ENCODE peak calls at places on chromosome 4, in five cellular contexts. H is GM12878, T is HepG2, I is A549, M is K562. L is an unnamed sample.

GRCh38 chr4:88958080-88958479 is 98.9 kb downstream of the FAM13A start:
- DNase-seq in H (no peak), T (no peak), I (no peak), M (no peak), L (no peak)

GRCh38 chr4:155911905-155912304 is 8.4 kb downstream of the TDO2 start:
- DNase-seq in H (no peak), T (no peak), I (no peak), M (no peak), L (no peak)

GRCh38 chr4:145625677-145626622 is 6.8 kb downstream of the MMAA start:
- DNase-seq in H (no peak), T (no peak), I (no peak), M (no peak), L (no peak)

GRCh38 chr4:52659016-52659721 is at the start of gene USP46:
- DNase-seq in H (no peak), T (peak), I (peak), M (peak), L (peak)

GRCh38 chr4:100106982-100107381 is 83.3 kb downstream of the DDIT4L start:
- DNase-seq in H (peak), T (no peak), I (no peak), M (no peak), L (peak)

GRCh38 chr4:71262161-71262560 is 76.7 kb upstream of the SLC4A4 start:
- DNase-seq in H (no peak), T (no peak), I (no peak), M (no peak), L (no peak)

GRCh38 chr4:74364649-74365491 is at the start of gene EREG:
- DNase-seq in H (no peak), T (no peak), I (peak), M (peak), L (no peak)

GRCh38 chr4:128285085-128286023 is 2.3 kb downstream of the PGRMC2 start:
- DNase-seq in H (no peak), T (peak), I (peak), M (no peak), L (no peak)

GRCh38 chr4:6019316-6020263 is 1.4 kb upstream of the C4orf50 start:
- DNase-seq in H (no peak), T (peak), I (peak), M (peak), L (peak)

GRCh38 chr4:77015390-77015789 is 60.4 kb downstream of the CCNI start:
- DNase-seq in H (no peak), T (no peak), I (no peak), M (no peak), L (no peak)

GRCh38 chr4:7037425-7037824 is 5.7 kb upstream of the TADA2B start:
- DNase-seq in H (no peak), T (peak), I (no peak), M (no peak), L (no peak)

GRCh38 chr4:150178161-150178560 is 99.9 kb downstream of the DCLK2 start:
- DNase-seq in H (no peak), T (no peak), I (no peak), M (no peak), L (no peak)

GRCh38 chr4:76943129-76943620 is 6.4 kb upstream of the SEPTIN11 start:
- DNase-seq in H (no peak), T (no peak), I (no peak), M (peak), L (no peak)

GRCh38 chr4:108512615-108513505 is 107.5 kb upstream of the RPL34 start:
- DNase-seq in H (no peak), T (peak), I (peak), M (peak), L (peak)

GRCh38 chr4:2697995-2698414 is 58.1 kb downstream of the TNIP2 start:
- DNase-seq in H (no peak), T (peak), I (no peak), M (no peak), L (no peak)

GRCh38 chr4:71566856-71567255 is 217.0 kb downstream of the GC start:
- DNase-seq in H (no peak), T (no peak), I (no peak), M (no peak), L (no peak)

GRCh38 chr4:106587558-106587957 is 219.0 kb upstream of the GIMD1 start:
- DNase-seq in H (no peak), T (no peak), I (peak), M (no peak), L (no peak)

GRCh38 chr4:140426610-140427103 is 791 bp downstream of the CLGN start:
- DNase-seq in H (no peak), T (peak), I (no peak), M (peak), L (peak)

GRCh38 chr4:1012031-1012739 is 759 bp downstream of the FGFRL1 start:
- DNase-seq in H (no peak), T (peak), I (peak), M (peak), L (peak)

GRCh38 chr4:139297001-139297410 is 4.3 kb upstream of the NAA15 start:
- DNase-seq in H (no peak), T (peak), I (no peak), M (peak), L (peak)

GRCh38 chr4:8048856-8049686 is 109.4 kb upstream of the AFAP1 start:
- DNase-seq in H (no peak), T (no peak), I (no peak), M (no peak), L (no peak)

GRCh38 chr4:145735330-145735638 is 55.3 kb downstream of the C4orf51 start:
- DNase-seq in H (no peak), T (peak), I (peak), M (no peak), L (no peak)

GRCh38 chr4:6750302-6751221 is 32.0 kb upstream of the KIAA0232 start:
- DNase-seq in H (no peak), T (no peak), I (no peak), M (no peak), L (no peak)

GRCh38 chr4:5409237-5409636 is 299.1 kb downstream of the EVC2 start:
- DNase-seq in H (no peak), T (no peak), I (no peak), M (no peak), L (no peak)

GRCh38 chr4:80270321-80270720 is 3.9 kb downstream of the FGF5 start:
- DNase-seq in H (no peak), T (no peak), I (no peak), M (no peak), L (no peak)

GRCh38 chr4:84493092-84493850 is 5.8 kb downstream of the NKX6-1 start:
- DNase-seq in H (no peak), T (no peak), I (peak), M (no peak), L (no peak)

GRCh38 chr4:41396869-41397268 is 140.1 kb downstream of the UCHL1 start:
- DNase-seq in H (no peak), T (no peak), I (peak), M (no peak), L (no peak)
- TF ChIP-seq MYC in H (no peak), T (no peak), I (no peak), M (no peak), L (no peak)

GRCh38 chr4:19850909-19851308 is 400.8 kb upstream of the SLIT2 start:
- DNase-seq in H (no peak), T (no peak), I (peak), M (no peak), L (no peak)
- TF ChIP-seq CTCF in H (no peak), T (no peak), I (no peak), M (no peak), L (no peak)

GRCh38 chr4:16125571-16126445 is 42.0 kb upstream of the PROM1 start:
- DNase-seq in H (no peak), T (no peak), I (no peak), M (no peak), L (no peak)
- TF ChIP-seq MYC in H (no peak), T (no peak), I (no peak), M (no peak), L (no peak)

DNA sequence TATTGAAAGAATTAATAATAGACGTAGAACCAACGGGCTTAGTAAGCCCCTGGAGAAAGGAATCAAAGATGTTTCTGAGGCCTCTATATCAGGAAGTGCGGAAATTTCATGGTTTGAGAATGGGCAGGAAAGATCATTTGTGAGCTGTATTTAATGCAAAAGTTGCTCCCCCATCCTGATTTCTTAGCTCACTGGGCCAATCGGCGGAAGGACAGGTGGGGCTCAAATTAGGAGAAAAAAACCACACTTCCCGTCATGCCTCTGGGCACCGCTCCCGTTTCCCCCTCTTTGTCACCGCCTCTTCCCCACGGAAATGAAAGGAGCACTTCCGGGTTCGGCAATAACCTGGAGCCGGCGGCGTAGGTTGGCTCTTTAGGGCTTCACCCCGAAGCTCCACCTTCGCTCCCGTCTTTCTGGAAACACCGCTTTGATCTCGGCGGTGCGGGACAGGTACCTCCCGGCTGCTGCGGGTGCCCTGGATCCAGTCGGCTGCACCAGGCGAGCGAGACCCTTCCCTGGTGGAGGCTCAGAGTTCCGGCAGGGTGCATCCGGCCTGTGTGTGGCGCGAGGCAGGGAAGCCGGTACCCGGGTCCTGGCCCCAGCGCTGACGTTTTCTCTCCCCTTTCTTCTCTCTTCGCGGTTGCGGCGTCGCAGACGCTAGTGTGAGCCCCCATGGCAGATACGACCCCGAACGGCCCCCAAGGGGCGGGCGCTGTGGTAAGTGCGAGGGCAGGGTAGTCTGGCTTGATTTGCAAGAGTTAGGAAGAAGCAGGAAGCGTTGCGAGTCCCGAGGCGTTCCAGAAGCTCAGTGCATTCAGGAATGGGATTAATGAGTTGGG is at the start of gene TMEM33:
- DNase-seq in H (peak), T (peak), I (peak), M (peak), L (peak)
- TF ChIP-seq CTCF in H (no peak), T (peak), I (no peak), M (peak), L (peak)

GRCh38 chr4:14926368-14926767 is 75.9 kb upstream of the CPEB2 start:
- DNase-seq in H (no peak), T (no peak), I (no peak), M (no peak), L (no peak)

GRCh38 chr4:14924080-14924916 is 78.0 kb upstream of the CPEB2 start:
- DNase-seq in H (no peak), T (no peak), I (no peak), M (no peak), L (no peak)

GRCh38 chr4:14928035-14928434 is 74.2 kb upstream of the CPEB2 start:
- DNase-seq in H (no peak), T (no peak), I (no peak), M (no peak), L (no peak)

GRCh38 chr4:14925471-14925870 is 76.8 kb upstream of the CPEB2 start:
- DNase-seq in H (no peak), T (no peak), I (no peak), M (no peak), L (no peak)

DNA sequence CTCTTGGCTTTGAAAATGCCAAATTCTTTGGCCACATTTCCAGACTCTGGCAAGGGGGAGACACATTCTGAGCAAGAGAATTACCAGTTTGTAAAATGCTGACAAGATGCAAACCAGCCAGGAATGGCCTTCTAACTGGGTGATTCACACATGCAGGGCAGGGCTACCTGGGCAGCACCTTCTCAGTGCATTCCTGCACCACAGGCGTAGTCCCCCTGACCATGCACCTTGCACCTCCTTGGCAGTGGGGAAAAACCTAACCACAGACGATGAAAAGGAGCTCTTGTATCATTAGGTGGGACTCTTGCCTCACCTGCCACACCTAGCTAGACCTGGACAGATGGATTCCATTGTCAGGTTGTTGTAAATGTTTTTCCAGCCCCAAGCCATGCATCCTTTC is 77.3 kb upstream of the CPEB2 start:
- DNase-seq in H (no peak), T (no peak), I (no peak), M (no peak), L (no peak)
- TF ChIP-seq MYC in H (no peak), T (no peak), I (no peak), M (no peak), L (no peak)

GRCh38 chr4:38141808-38142500 is 181.8 kb downstream of the PTTG2 start:
- DNase-seq in H (no peak), T (no peak), I (no peak), M (no peak), L (no peak)
- TF ChIP-seq CTCF in H (no peak), T (no peak), I (no peak), M (no peak), L (no peak)

GRCh38 chr4:153082322-153083301 is 121.6 kb upstream of the TRIM2 start:
- DNase-seq in H (no peak), T (no peak), I (no peak), M (no peak), L (no peak)
- TF ChIP-seq MYC in H (no peak), T (no peak), I (no peak), M (no peak), L (no peak)

DNA sequence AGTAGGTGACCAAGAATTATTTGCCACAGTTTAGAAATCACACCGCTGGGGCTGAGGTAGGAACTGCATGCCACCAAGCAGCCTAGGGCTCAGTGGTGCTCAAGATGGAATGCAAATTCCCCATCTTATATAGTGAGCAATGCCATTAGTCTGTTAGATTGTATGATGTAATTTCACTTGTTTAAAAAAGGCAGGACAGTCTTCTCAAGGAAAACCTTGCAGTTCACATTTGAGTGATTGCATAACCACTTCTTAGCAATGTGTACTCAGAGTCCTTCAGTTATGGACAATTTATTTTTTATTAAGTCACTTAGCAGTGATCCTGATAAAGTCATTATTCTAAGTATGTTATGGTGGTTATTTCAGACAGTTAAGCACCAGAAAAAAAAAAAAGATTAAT is 142.9 kb upstream of the SFRP2 start:
- DNase-seq in H (no peak), T (no peak), I (no peak), M (no peak), L (peak)
- TF ChIP-seq CTCF in H (no peak), T (no peak), I (no peak), M (no peak), L (no peak)

DNA sequence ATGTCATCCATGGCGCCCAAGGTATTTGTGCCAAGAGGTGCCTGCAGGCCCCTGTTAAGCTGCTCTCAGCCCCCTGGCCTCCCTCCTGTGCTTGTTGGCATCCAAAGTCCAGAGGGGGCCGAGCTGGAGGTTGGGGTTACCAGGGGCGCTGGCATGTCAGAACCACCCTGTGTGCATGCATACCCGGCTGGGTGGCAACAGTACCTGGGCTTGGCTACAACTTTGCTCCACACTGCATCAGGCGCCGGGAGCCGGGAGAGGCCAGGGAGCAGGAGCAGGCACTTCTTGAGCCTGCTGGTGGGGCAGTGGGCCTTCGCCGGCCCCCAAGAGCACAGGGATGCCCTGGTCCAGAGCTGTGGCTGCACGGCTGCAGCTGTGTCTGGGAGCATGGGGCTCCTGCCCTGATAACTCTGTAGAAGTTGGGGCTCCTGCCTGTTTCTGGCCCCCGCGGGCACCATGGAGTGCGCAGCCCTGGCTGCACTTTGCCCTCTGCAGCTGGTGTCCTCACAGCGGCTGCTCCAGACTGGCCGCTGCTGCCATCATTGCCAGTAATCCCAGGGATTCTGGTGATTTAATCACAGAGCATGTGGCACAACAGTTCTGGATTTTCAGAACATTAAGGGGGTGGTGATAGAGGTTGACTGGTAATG is 130.3 kb downstream of the ARHGAP10 start:
- DNase-seq in H (no peak), T (no peak), I (no peak), M (no peak), L (no peak)
- TF ChIP-seq MYC in H (no peak), T (no peak), I (no peak), M (no peak), L (no peak)

GRCh38 chr4:103498161-103499070 is 221.4 kb downstream of the TACR3 start:
- DNase-seq in H (peak), T (no peak), I (no peak), M (no peak), L (no peak)

GRCh38 chr4:103493450-103494159 is 226.2 kb downstream of the TACR3 start:
- DNase-seq in H (no peak), T (no peak), I (no peak), M (no peak), L (no peak)

GRCh38 chr4:103497692-103498091 is 222.1 kb downstream of the TACR3 start:
- DNase-seq in H (peak), T (no peak), I (no peak), M (no peak), L (no peak)

GRCh38 chr4:103496800-103497199 is 223.0 kb downstream of the TACR3 start:
- DNase-seq in H (no peak), T (no peak), I (no peak), M (no peak), L (no peak)

GRCh38 chr4:103499094-103499493 is 220.7 kb downstream of the TACR3 start:
- DNase-seq in H (no peak), T (no peak), I (no peak), M (no peak), L (peak)
- TF ChIP-seq CTCF in H (peak), T (no peak), I (no peak), M (no peak), L (peak)